ENCODE peak calls at places on chromosomes 7 and 10, in five cellular contexts. I is CD4-positive, alpha-beta memory T cell; L is H1; Q is left ventricle myocardium inferior; Z is Peyer's patch. C is an unnamed sample.

GRCh38 chr7:106717997-106718871 is 57.3 kb upstream of the CCDC71L start:
- DNase-seq in L (no peak), Z (peak; percentile 62), Q (no peak), I (peak; percentile 40), C (peak; percentile 9)

GRCh38 chr7:138092486-138093028 is 16.3 kb downstream of the AKR1D1 start:
- DNase-seq in I (no peak), Z (no peak), L (no peak), Q (no peak), C (no peak)

GRCh38 chr7:114539575-114539974 is 125.0 kb downstream of the FOXP2 start:
- DNase-seq in L (no peak), Q (no peak), Z (no peak), I (no peak), C (no peak)

GRCh38 chr7:16817536-16817935 is 12.7 kb upstream of the AGR2 start:
- DNase-seq in Q (no peak), I (no peak), Z (no peak), L (no peak), C (no peak)

GRCh38 chr7:46545790-46546189 is 624.7 kb upstream of the IGFBP3 start:
- DNase-seq in Q (no peak), L (no peak), I (no peak), Z (no peak), C (no peak)

GRCh38 chr7:17674166-17674955 is 265.9 kb downstream of the SNX13 start:
- DNase-seq in I (no peak), Z (no peak), Q (no peak), L (no peak), C (no peak)

GRCh38 chr10:94027197-94027596 is 33.5 kb downstream of the PLCE1 start:
- DNase-seq in Z (no peak), L (no peak), I (no peak), Q (no peak), C (no peak)

GRCh38 chr7:50119815-50120637 is 27.0 kb upstream of the ZPBP start:
- DNase-seq in Z (no peak), L (peak; percentile 53), Q (no peak), I (peak; percentile 14), C (no peak)

GRCh38 chr7:123169065-123169464 is 30.7 kb downstream of the SLC13A1 start:
- DNase-seq in Q (no peak), I (no peak), L (no peak), Z (no peak), C (no peak)

GRCh38 chr7:123170333-123171016 is 29.3 kb downstream of the SLC13A1 start:
- DNase-seq in L (no peak), Q (no peak), Z (no peak), I (no peak), C (no peak)
- H3K36me3 ChIP-seq in L (no peaks in the 10 kb centered on the region), Q (no peaks in the 10 kb centered on the region), Z (no peaks in the 10 kb centered on the region), I (no peaks in the 10 kb centered on the region), C (no peaks in the 10 kb centered on the region)

DNA sequence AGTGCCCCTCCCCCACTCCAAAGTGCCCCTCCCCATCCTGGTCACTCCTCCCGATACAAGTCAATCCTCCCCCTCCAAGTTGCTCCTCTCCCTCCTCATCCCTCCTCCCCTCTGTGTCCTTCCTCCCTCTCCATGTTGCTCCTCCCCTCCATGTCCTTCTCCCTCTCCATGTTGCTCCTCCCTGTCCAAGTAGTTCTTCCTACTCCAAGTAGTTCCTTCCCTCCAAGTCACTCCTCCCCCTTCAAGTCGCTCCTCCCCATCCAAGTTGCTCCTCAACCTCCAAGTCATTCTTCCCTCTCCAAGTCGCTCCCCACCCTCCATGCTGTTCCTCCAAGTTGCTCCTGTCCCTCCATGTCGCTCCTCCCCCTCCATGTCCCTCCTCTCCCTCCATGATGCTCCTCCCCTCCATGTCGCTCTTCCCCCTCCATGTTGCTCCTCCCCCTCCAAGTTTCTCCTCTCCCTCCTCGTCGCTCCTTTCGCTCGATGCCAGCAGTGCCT is 8.6 kb upstream of the WBP1L start:
- DNase-seq in Z (no peak), L (no peak), I (no peak), Q (no peak), C (no peak)
- H3K4me1 ChIP-seq in Z (no peaks in the 10 kb centered on the region), L (no peaks in the 10 kb centered on the region), I (no peaks in the 10 kb centered on the region), Q (peaks cover 15% of the 10 kb centered on the region), C (peaks cover 24% of the 10 kb centered on the region)

GRCh38 chr7:12572941-12573340 is 2.4 kb downstream of the SCIN start:
- DNase-seq in Z (no peak), L (no peak), Q (no peak), I (no peak), C (no peak)

GRCh38 chr7:12570529-12571461 is at the start of gene SCIN:
- DNase-seq in L (peak; percentile 75), Q (peak; percentile 22), Z (no peak), I (peak; percentile 27), C (no peak)

GRCh38 chr7:12571691-12572090 is 1.2 kb downstream of the SCIN start:
- DNase-seq in I (no peak), Q (no peak), Z (no peak), L (no peak), C (no peak)

GRCh38 chr7:12570148-12570528 is 382 bp upstream of the SCIN start:
- DNase-seq in Z (no peak), L (no peak), I (no peak), Q (no peak), C (no peak)

DNA sequence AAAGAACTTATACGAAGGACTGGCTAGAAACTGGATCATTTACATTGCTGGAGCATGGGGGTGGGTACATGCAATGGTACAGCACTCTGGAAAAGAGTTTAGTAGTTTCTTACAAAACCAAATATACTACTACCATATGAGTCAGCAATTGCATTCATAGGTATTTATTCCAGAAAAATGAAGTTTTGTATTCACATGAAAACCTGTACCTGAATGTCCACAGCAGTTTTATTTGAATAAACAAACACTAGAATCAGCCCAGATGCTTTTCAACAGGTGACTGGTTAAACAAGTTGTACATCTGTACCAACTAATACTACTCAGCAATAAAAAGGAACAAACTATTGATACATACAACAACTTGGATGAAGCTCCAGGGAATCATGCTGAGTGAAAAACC is 3.4 kb downstream of the SCIN start:
- DNase-seq in L (no peak), Q (no peak), I (no peak), Z (no peak), C (no peak)
- H3K36me3 ChIP-seq in L (no peaks in the 10 kb centered on the region), Q (no peaks in the 10 kb centered on the region), I (no peaks in the 10 kb centered on the region), Z (no peaks in the 10 kb centered on the region), C (no peaks in the 10 kb centered on the region)

DNA sequence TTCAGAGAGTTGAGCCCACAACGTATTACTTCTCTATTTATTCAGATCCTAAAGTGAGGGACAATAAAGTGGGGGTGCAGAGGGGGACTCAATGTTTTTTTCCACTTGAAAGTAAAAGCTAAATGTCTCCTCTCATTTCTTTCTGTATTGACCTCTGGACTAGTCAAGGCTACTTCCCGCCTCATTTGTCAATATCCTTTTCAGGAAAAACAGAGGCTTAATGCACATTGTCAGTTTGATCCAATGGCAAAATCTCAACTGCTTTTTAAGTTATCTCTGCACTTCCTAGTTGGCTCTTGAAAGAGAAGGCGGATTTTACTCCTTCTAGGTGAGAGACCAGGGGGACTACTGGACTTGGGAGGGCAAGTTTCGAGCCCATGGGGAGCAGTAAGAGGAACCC is 56.4 kb downstream of the HIPK2 start:
- DNase-seq in Z (peak; percentile 12), Q (no peak), L (no peak), I (no peak), C (no peak)
- H3K4me1 ChIP-seq in Z (no peaks in the 10 kb centered on the region), Q (peaks cover 74% of the 10 kb centered on the region), L (no peaks in the 10 kb centered on the region), I (peaks cover 22% of the 10 kb centered on the region), C (peaks cover 21% of the 10 kb centered on the region)

DNA sequence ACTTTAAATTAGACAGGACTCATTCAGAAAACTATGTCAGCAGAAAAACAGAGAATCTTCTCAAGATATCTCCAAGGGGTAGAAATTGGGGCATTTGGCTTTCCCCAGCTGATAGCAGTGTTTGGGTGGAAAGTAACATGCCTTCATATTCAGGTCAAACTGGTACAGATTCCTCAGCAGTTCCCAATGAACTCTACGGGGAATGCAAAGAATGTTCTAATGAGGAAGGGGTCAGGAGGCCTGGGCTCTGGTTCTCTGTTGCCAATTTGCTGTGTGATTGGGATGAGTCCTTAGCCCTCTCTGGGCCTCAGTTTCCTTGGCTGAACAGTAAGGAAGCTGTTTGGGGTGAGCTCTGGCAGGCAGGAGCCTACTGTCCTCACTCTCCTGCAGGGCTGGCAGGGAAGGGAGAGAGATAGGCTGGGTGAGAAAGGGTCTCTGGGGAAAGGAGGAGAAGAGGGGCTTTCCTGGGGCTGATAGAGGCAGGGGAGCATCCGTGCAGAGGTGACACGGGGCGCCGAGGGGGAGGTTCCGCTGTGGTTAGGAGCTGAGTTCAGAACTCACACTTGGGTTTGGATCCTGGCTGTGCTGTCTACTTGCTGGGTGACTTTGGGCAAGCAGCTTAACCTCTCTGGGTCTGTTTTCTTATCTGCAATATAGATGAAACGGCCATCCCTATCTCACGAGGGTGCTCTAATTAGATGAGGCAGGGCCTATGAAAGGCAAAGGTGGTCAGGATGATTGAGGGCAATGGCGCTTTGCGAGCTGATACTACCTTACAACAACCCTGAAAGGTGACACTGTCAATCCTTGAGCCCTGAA is 45.1 kb downstream of the SPOCK2 start:
- DNase-seq in Z (no peak), L (no peak), I (no peak), Q (no peak), C (no peak)
- H3K36me3 ChIP-seq in Z (no peaks in the 10 kb centered on the region), L (no peaks in the 10 kb centered on the region), I (no peaks in the 10 kb centered on the region), Q (no peaks in the 10 kb centered on the region), C (no peaks in the 10 kb centered on the region)

C was measured in esophagus squamous epithelium.